ENCODE peak calls at places on chromosomes 1 and 21, in nine cellular contexts. F is stimulated activated CD4-positive, alpha-beta T cell treated with anti-CD3 and anti-CD28 coated beads, TNF-alpha, amount 100 ng/mL, for 4 hours; Y is NCI-H510A treated with DMSO at 0.1 percent for 48 hours; T is kidney tubule cell; P is thoracic aorta; N is HL-60; C is T-helper 9 cell; M is CD4-positive, alpha-beta T cell; J is activated CD4-positive, alpha-beta T cell treated with anti-CD3 and anti-CD28 coated beads, Interleukin-2, amount 50 U/mL, for 1 hour. S is an unnamed sample.

GRCh38 chr1:58572691-58573090 is 4.4 kb downstream of the TACSTD2 start:
- DNase-seq in F (no peak), Y (no peak), T (peak), P (no peak), N (no peak), C (no peak), M (no peak), J (no peak), S (peak)

GRCh38 chr1:77757616-77758015 is 2.0 kb downstream of the USP33 start:
- DNase-seq in F (no peak), Y (no peak), T (no peak), P (no peak), N (no peak), C (no peak), M (no peak), J (no peak), S (no peak)

GRCh38 chr1:45685308-45686080 is 839 bp downstream of the GPBP1L1 start:
- DNase-seq in F (no peak), Y (no peak), T (peak), P (no peak), N (no peak), C (no peak), M (no peak), J (no peak), S (no peak)

GRCh38 chr1:10613340-10613739 is 138.6 kb downstream of the PEX14 start:
- DNase-seq in F (no peak), Y (no peak), T (no peak), P (no peak), N (no peak), C (no peak), M (no peak), J (no peak), S (no peak)

GRCh38 chr1:29690156-29690555 is 453.8 kb downstream of the PTPRU start:
- DNase-seq in F (no peak), Y (no peak), T (no peak), P (no peak), N (no peak), C (no peak), M (peak), J (no peak), S (no peak)

GRCh38 chr1:38489844-38490270 is 369.7 kb downstream of the RRAGC start:
- DNase-seq in F (peak), Y (peak), T (peak), P (no peak), N (no peak), C (peak), M (peak), J (peak), S (no peak)

GRCh38 chr1:212916395-212917133 is 33.8 kb upstream of the VASH2 start:
- DNase-seq in F (no peak), Y (no peak), T (peak), P (no peak), N (no peak), C (no peak), M (no peak), J (no peak), S (no peak)

GRCh38 chr21:33018707-33019455 is 6.9 kb upstream of the OLIG2 start:
- DNase-seq in F (no peak), Y (no peak), T (no peak), P (no peak), N (no peak), C (no peak), M (no peak), J (no peak), S (no peak)

GRCh38 chr21:29181799-29182470 is 51.5 kb downstream of the MAP3K7CL start:
- DNase-seq in F (no peak), Y (no peak), T (peak), P (no peak), N (no peak), C (no peak), M (no peak), J (no peak), S (peak)

GRCh38 chr21:26717146-26717739 is 128.0 kb downstream of the ADAMTS1 start:
- DNase-seq in F (no peak), Y (peak), T (peak), P (no peak), N (no peak), C (no peak), M (no peak), J (no peak), S (peak)

GRCh38 chr1:98323396-98323795 is 338.1 kb upstream of the SNX7 start:
- DNase-seq in F (no peak), Y (no peak), T (peak), P (no peak), N (peak), C (no peak), M (no peak), J (no peak), S (no peak)

GRCh38 chr1:45995298-45995697 is 137.1 kb downstream of the PIK3R3 start:
- DNase-seq in F (no peak), Y (no peak), T (no peak), P (no peak), N (no peak), C (no peak), M (no peak), J (no peak), S (no peak)

GRCh38 chr1:170804419-170804818 is 130.9 kb upstream of the MROH9 start:
- DNase-seq in F (no peak), Y (no peak), T (no peak), P (no peak), N (no peak), C (no peak), M (no peak), J (no peak), S (no peak)

GRCh38 chr1:81800741-81801031 is at the start of gene ADGRL2:
- DNase-seq in F (no peak), Y (no peak), T (no peak), P (no peak), N (no peak), C (no peak), M (no peak), J (no peak), S (no peak)

GRCh38 chr1:8219530-8219929 is 98.4 kb upstream of the SLC45A1 start:
- DNase-seq in F (no peak), Y (no peak), T (no peak), P (no peak), N (no peak), C (no peak), M (no peak), J (no peak), S (no peak)

GRCh38 chr1:235304549-235305451 is 23.2 kb downstream of the ARID4B start:
- DNase-seq in F (no peak), Y (no peak), T (no peak), P (no peak), N (no peak), C (peak), M (no peak), J (peak), S (no peak)

GRCh38 chr21:25956993-25957714 is 213.4 kb downstream of the APP start:
- DNase-seq in F (no peak), Y (no peak), T (peak), P (no peak), N (no peak), C (no peak), M (no peak), J (no peak), S (no peak)

GRCh38 chr1:93585059-93585966 is 96.3 kb downstream of the BCAR3 start:
- DNase-seq in F (no peak), Y (peak), T (peak), P (no peak), N (no peak), C (no peak), M (no peak), J (no peak), S (peak)

GRCh38 chr1:19013826-19014548 is 57.5 kb upstream of the IFFO2 start:
- DNase-seq in F (no peak), Y (no peak), T (peak), P (no peak), N (no peak), C (no peak), M (no peak), J (no peak), S (peak)

GRCh38 chr21:32256873-32257620 is 21.8 kb downstream of the MIS18A start:
- DNase-seq in F (no peak), Y (no peak), T (peak), P (peak), N (no peak), C (no peak), M (no peak), J (no peak), S (peak)

GRCh38 chr1:8463144-8463927 is 145.4 kb downstream of the SLC45A1 start:
- DNase-seq in F (no peak), Y (peak), T (peak), P (no peak), N (no peak), C (no peak), M (no peak), J (no peak), S (no peak)

GRCh38 chr1:240611619-240612490 is at the start of gene GREM2:
- DNase-seq in F (no peak), Y (peak), T (peak), P (no peak), N (no peak), C (peak), M (peak), J (peak), S (peak)

GRCh38 chr1:222892137-222892763 is 77.4 kb downstream of the DISP1 start:
- DNase-seq in F (no peak), Y (no peak), T (peak), P (no peak), N (no peak), C (no peak), M (no peak), J (no peak), S (no peak)

GRCh38 chr1:181141431-181141910 is 53.0 kb downstream of the IER5 start:
- DNase-seq in F (peak), Y (no peak), T (peak), P (peak), N (no peak), C (no peak), M (no peak), J (no peak), S (peak)

GRCh38 chr1:115283249-115283648 is 54.8 kb downstream of the NGF start:
- DNase-seq in F (no peak), Y (no peak), T (no peak), P (no peak), N (no peak), C (no peak), M (no peak), J (no peak), S (no peak)

GRCh38 chr1:58447891-58448290 is 98.6 kb downstream of the OMA1 start:
- DNase-seq in F (no peak), Y (no peak), T (no peak), P (no peak), N (no peak), C (no peak), M (no peak), J (no peak), S (no peak)

GRCh38 chr1:100539836-100540536 is 2.0 kb downstream of the GPR88 start:
- DNase-seq in F (no peak), Y (peak), T (no peak), P (no peak), N (no peak), C (no peak), M (no peak), J (no peak), S (peak)

GRCh38 chr1:55670331-55671082 is 455.3 kb upstream of the USP24 start:
- DNase-seq in F (no peak), Y (peak), T (no peak), P (no peak), N (no peak), C (no peak), M (no peak), J (no peak), S (no peak)

GRCh38 chr1:99305626-99306025 is 41.3 kb downstream of the PLPPR4 start:
- DNase-seq in F (no peak), Y (no peak), T (no peak), P (no peak), N (no peak), C (no peak), M (no peak), J (no peak), S (no peak)

GRCh38 chr1:11064942-11065341 is 5.1 kb upstream of the SRM start:
- DNase-seq in F (no peak), Y (no peak), T (no peak), P (no peak), N (no peak), C (no peak), M (no peak), J (no peak), S (no peak)

GRCh38 chr1:161928056-161928455 is 95.6 kb downstream of the OLFML2B start:
- DNase-seq in F (no peak), Y (no peak), T (no peak), P (no peak), N (no peak), C (no peak), M (no peak), J (no peak), S (no peak)

GRCh38 chr1:104136621-104137020 is 386.9 kb downstream of the AMY1C start:
- DNase-seq in F (no peak), Y (no peak), T (no peak), P (no peak), N (no peak), C (no peak), M (no peak), J (no peak), S (no peak)

GRCh38 chr1:225480825-225481434 is 53.1 kb upstream of the LBR start:
- DNase-seq in F (no peak), Y (peak), T (peak), P (no peak), N (no peak), C (peak), M (peak), J (peak), S (peak)

GRCh38 chr21:41851090-41851790 is 27.9 kb downstream of the PRDM15 start:
- DNase-seq in F (no peak), Y (peak), T (no peak), P (no peak), N (no peak), C (no peak), M (no peak), J (no peak), S (no peak)

GRCh38 chr21:32592929-32593502 is 7.7 kb upstream of the TCP10L start:
- DNase-seq in F (no peak), Y (no peak), T (no peak), P (no peak), N (no peak), C (no peak), M (no peak), J (no peak), S (no peak)

GRCh38 chr21:28587748-28588147 is 404.9 kb downstream of the LTN1 start:
- DNase-seq in F (no peak), Y (no peak), T (no peak), P (no peak), N (no peak), C (no peak), M (no peak), J (no peak), S (no peak)

GRCh38 chr1:2535981-2536380 is 5.9 kb upstream of the HES5 start:
- DNase-seq in F (no peak), Y (no peak), T (no peak), P (no peak), N (no peak), C (no peak), M (no peak), J (no peak), S (no peak)

GRCh38 chr1:3442901-3443300 is 11.6 kb upstream of the ARHGEF16 start:
- DNase-seq in F (no peak), Y (no peak), T (no peak), P (no peak), N (no peak), C (no peak), M (no peak), J (no peak), S (no peak)

S was measured in Caki2.